ENCODE peak calls at places on chromosome 4, in ten cellular contexts. C, G, N, Q, U, Y, W, V, D and F are unnamed samples.

GRCh38 chr4:66229885-66230284 is 559.6 kb upstream of the EPHA5 start:
- DNase-seq in C (no peak), G (no peak), N (no peak), Q (no peak), U (no peak), Y (no peak), W (no peak), V (no peak), D (no peak), F (no peak)

GRCh38 chr4:188399834-188400233 is 260.6 kb downstream of the TRIML1 start:
- DNase-seq in C (no peak), G (no peak), N (no peak), Q (peak), U (no peak), Y (no peak), W (no peak), V (no peak), D (no peak), F (no peak)

GRCh38 chr4:164997324-164997723 is 19.9 kb upstream of the TRIM61 start:
- DNase-seq in C (no peak), G (no peak), N (no peak), Q (peak), U (no peak), Y (no peak), W (no peak), V (no peak), D (no peak), F (peak)

GRCh38 chr4:113474017-113474416 is 287.5 kb downstream of the CAMK2D start:
- DNase-seq in C (no peak), G (no peak), N (peak), Q (no peak), U (no peak), Y (no peak), W (peak), V (no peak), D (no peak), F (peak)

GRCh38 chr4:168589154-168589553 is 92.3 kb downstream of the PALLD start:
- DNase-seq in C (no peak), G (no peak), N (no peak), Q (no peak), U (no peak), Y (no peak), W (peak), V (no peak), D (peak), F (peak)

GRCh38 chr4:159383569-159383934 is 280.7 kb downstream of the RAPGEF2 start:
- DNase-seq in C (no peak), G (no peak), N (no peak), Q (no peak), U (no peak), Y (no peak), W (no peak), V (no peak), D (no peak), F (no peak)

GRCh38 chr4:37400326-37400881 is 155.9 kb downstream of the NWD2 start:
- DNase-seq in C (no peak), G (no peak), N (no peak), Q (no peak), U (no peak), Y (no peak), W (no peak), V (no peak), D (no peak), F (no peak)

GRCh38 chr4:74006009-74006476 is 7.6 kb upstream of the CXCL5 start:
- DNase-seq in C (no peak), G (no peak), N (no peak), Q (no peak), U (no peak), Y (no peak), W (peak), V (no peak), D (no peak), F (peak)

GRCh38 chr4:145487626-145488025 is 6.0 kb downstream of the SMAD1 start:
- DNase-seq in C (no peak), G (no peak), N (no peak), Q (no peak), U (no peak), Y (peak), W (no peak), V (no peak), D (no peak), F (no peak)